ENCODE peak calls at places on chromosome 14, in ten cellular contexts. K is tibial nerve; P is HCT116; I is stimulated activated CD4-positive, alpha-beta T cell treated with anti-CD3 and anti-CD28 coated beads, Interleukin-4, amount 100 ng/mL, for 1 hour; S is EL; E is HEK293T; V is tibial artery; O is NCI-H1436; Q is stomach; A is cardiac muscle cell. W is an unnamed sample.

GRCh38 chr14:104542871-104543830 is 36.4 kb upstream of the C14orf180 start:
- DNase-seq in P (no peak), A (no peak), Q (no peak), E (no peak), K (no peak), I (no peak), S (no peak), O (no peak), V (no peak), W (peak)

GRCh38 chr14:59189281-59189821 is 884 bp downstream of the DAAM1 start:
- DNase-seq in Q (no peak), S (peak), V (no peak), E (peak), K (no peak), A (peak), O (no peak), P (no peak), I (peak), W (no peak)

GRCh38 chr14:105151838-105152793 is 16.5 kb downstream of the JAG2 start:
- DNase-seq in V (no peak), E (no peak), K (no peak), Q (no peak), S (no peak), I (no peak), A (peak), O (no peak), P (no peak), W (no peak)

GRCh38 chr14:105294142-105294597 is 6.6 kb downstream of the BRF1 start:
- DNase-seq in A (no peak), S (no peak), E (no peak), P (no peak), I (peak), K (no peak), O (peak), Q (no peak), V (no peak), W (peak)

GRCh38 chr14:94180655-94181271 is 6.6 kb downstream of the PPP4R4 start:
- DNase-seq in S (peak), A (peak), K (no peak), O (peak), P (peak), E (peak), V (no peak), I (no peak), Q (no peak), W (peak)

GRCh38 chr14:38143170-38143569 is 64.5 kb upstream of the SSTR1 start:
- DNase-seq in O (no peak), S (peak), Q (no peak), K (no peak), P (no peak), V (no peak), E (no peak), I (no peak), A (no peak), W (no peak)

GRCh38 chr14:102539544-102540309 is 30.2 kb upstream of the ANKRD9 start:
- DNase-seq in V (no peak), I (no peak), P (no peak), Q (no peak), E (no peak), S (peak), A (no peak), O (peak), K (no peak), W (no peak)

GRCh38 chr14:49946320-49947141 is 53.6 kb downstream of the ARF6 start:
- DNase-seq in K (no peak), E (no peak), A (no peak), V (no peak), P (no peak), S (peak), I (peak), Q (peak), O (peak), W (no peak)

GRCh38 chr14:57205953-57206352 is 62.8 kb downstream of the EXOC5 start:
- DNase-seq in A (no peak), Q (no peak), V (no peak), P (no peak), I (no peak), K (no peak), S (no peak), O (no peak), E (no peak), W (no peak)

GRCh38 chr14:60721331-60722162 is 2.6 kb downstream of the SIX4 start:
- DNase-seq in O (peak), P (peak), Q (peak), K (no peak), A (peak), E (peak), V (peak), I (peak), S (peak), W (peak)

GRCh38 chr14:105055334-105055733 is 9.9 kb downstream of the GPR132 start:
- DNase-seq in K (no peak), V (no peak), S (no peak), O (no peak), I (no peak), Q (no peak), A (no peak), P (no peak), E (no peak), W (no peak)